ENCODE peak calls at places on chromosomes 13 and 19, in four cellular contexts. C is CD8-positive, alpha-beta memory T cell; D is adrenal gland; P is heart right ventricle. Y is an unnamed sample. For H3K36me3, the result is how much of the 10 kb centered on the place peaks cover.

GRCh38 chr13:105272660-105273631 is 1262.5 kb downstream of the EFNB2 start:
- DNase-seq in C (no peak), D (peak), P (no peak), Y (no peak)

GRCh38 chr13:33188093-33188882 is 97.3 kb downstream of the STARD13 start:
- DNase-seq in C (no peak), D (no peak), P (no peak), Y (no peak)

GRCh38 chr19:31478241-31478640 is 129.0 kb upstream of the TSHZ3 start:
- DNase-seq in C (no peak), D (no peak), P (no peak), Y (no peak)

GRCh38 chr13:98802999-98803666 is 50.7 kb upstream of the SLC15A1 start:
- DNase-seq in C (no peak), D (no peak), P (no peak), Y (no peak)

GRCh38 chr13:30725331-30726085 is 9.8 kb upstream of the ALOX5AP start:
- DNase-seq in C (no peak), D (no peak), P (no peak), Y (no peak)

GRCh38 chr19:13629687-13630357 is 123.5 kb upstream of the CACNA1A start:
- DNase-seq in C (no peak), D (no peak), P (no peak), Y (peak)

GRCh38 chr19:5339950-5340636 is 519 bp downstream of the PTPRS start:
- DNase-seq in C (no peak), D (peak), P (no peak), Y (peak)

GRCh38 chr13:89574077-89574476 is 1773.4 kb upstream of the MIR17HG start:
- DNase-seq in C (no peak), D (no peak), P (no peak), Y (no peak)

GRCh38 chr13:107387525-107387924 is 819.6 kb upstream of the ARGLU1 start:
- DNase-seq in C (no peak), D (no peak), P (no peak), Y (no peak)

GRCh38 chr13:70347947-70348620 is 239.8 kb upstream of the KLHL1 start:
- DNase-seq in C (no peak), D (no peak), P (no peak), Y (no peak)

GRCh38 chr19:29084266-29084665 is 128.7 kb downstream of the UQCRFS1 start:
- DNase-seq in C (no peak), D (peak), P (no peak), Y (no peak)

GRCh38 chr19:50190439-50190891 is 13.0 kb upstream of the MYH14 start:
- DNase-seq in C (no peak), D (no peak), P (no peak), Y (no peak)

GRCh38 chr19:48798937-48799336 is 11.9 kb downstream of the BCAT2 start:
- DNase-seq in C (no peak), D (no peak), P (no peak), Y (peak)

GRCh38 chr13:21917046-21918010 is 246.5 kb downstream of the FGF9 start:
- DNase-seq in C (no peak), D (peak), P (no peak), Y (no peak)

GRCh38 chr13:98925949-98926348 is 51.9 kb downstream of the DOCK9 start:
- DNase-seq in C (no peak), D (no peak), P (no peak), Y (no peak)

GRCh38 chr19:47701717-47702552 is 11.3 kb upstream of the EHD2 start:
- DNase-seq in C (no peak), D (no peak), P (no peak), Y (no peak)
- H3K36me3 ChIP-seq in C (under half), D (under half), P (under half), Y (under half)

GRCh38 chr19:45547211-45547770 is 37.3 kb downstream of the OPA3 start:
- DNase-seq in C (peak), D (no peak), P (no peak), Y (no peak)
- H3K36me3 ChIP-seq in C (under half), D (under half), P (under half), Y (under half)

DNA sequence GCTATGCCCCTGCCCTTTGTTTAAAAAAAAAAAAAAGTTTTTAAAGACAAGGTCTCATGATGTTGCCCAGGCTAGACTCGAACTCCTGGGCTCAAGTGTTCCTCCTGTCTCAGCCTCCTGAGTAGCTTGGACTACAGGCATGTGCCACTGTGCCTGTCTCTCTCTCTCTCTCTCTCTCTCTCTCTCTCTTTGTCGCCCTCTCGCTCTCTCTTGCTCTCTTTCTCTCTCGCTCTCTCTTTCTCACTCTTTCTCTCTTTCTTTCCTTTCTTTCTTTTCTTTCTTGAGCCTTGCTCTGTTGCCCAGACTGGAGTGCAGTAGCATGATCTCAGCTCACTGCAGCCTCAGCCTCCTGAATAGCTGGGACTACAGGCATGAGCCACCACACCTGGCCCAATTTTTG is 7.5 kb downstream of the COX6B1 start:
- DNase-seq in C (no peak), D (no peak), P (no peak), Y (no peak)
- H3K36me3 ChIP-seq in C (under half), D (half or more), P (under half), Y (half or more)

GRCh38 chr19:17260842-17261325 is 3.7 kb downstream of the USHBP1 start:
- DNase-seq in C (peak), D (peak), P (peak), Y (peak)
- H3K36me3 ChIP-seq in C (under half), D (under half), P (under half), Y (under half)

GRCh38 chr13:50999641-51000040 is 90.0 kb downstream of the RNASEH2B start:
- DNase-seq in C (no peak), D (no peak), P (no peak), Y (no peak)

GRCh38 chr13:51000058-51000457 is 90.5 kb downstream of the RNASEH2B start:
- DNase-seq in C (no peak), D (no peak), P (no peak), Y (no peak)

GRCh38 chr13:51000576-51001260 is 91.1 kb downstream of the RNASEH2B start:
- DNase-seq in C (no peak), D (peak), P (no peak), Y (peak)

GRCh38 chr13:50995870-50996269 is 86.3 kb downstream of the RNASEH2B start:
- DNase-seq in C (no peak), D (no peak), P (no peak), Y (peak)

DNA sequence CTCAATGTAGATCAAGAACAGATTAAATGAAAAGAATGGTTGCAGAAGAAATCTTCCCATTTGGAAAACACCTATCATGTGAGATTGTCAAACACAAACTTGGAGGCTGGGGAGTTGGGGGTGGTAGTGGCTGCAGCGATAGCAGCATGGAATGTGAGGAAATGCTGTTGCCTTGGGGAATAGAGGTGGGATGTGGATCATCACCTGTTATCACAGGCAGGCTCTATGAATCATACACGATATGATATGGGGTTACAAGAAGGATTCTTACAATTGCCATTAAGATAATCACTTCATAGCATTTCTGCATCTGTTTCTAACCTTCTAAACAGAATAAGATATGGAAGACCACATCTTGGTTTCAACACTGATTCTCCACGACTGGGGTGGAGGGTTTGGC is 88.7 kb downstream of the RNASEH2B start:
- DNase-seq in C (no peak), D (no peak), P (no peak), Y (no peak)
- H3K36me3 ChIP-seq in C (under half), D (under half), P (under half), Y (under half)

DNA sequence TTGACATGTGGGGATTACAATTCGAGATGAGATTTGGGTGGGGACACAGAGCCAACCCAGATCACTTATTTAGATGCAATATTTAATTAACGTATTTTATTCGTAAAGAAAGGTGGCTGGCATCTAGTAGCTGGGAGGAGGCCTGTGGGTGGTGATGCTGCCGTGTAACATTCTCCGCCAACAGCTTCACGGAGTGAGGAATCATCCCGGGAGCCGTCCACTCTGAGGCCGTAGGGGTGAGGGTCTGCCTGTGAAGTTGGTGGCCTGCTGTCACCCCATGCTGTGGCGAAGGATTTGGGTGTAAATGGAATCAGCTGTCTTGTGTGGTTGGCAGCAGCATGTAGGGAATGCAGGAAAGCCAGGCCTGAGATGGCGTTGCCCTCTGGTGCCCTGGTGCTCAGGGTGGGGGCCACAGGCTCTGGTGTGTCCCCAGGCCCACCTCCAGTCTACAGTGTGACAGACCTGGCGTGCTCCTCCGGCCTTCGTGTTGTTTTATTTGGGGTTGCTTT is 3.3 kb upstream of the TEX29 start:
- DNase-seq in C (no peak), D (no peak), P (no peak), Y (no peak)
- H3K36me3 ChIP-seq in C (under half), D (under half), P (under half), Y (under half)

GRCh38 chr13:49454388-49455015 is 10.4 kb downstream of the SETDB2 start:
- DNase-seq in C (no peak), D (no peak), P (no peak), Y (no peak)
- H3K36me3 ChIP-seq in C (under half), D (under half), P (under half), Y (under half)

Y was measured in A673.